ENCODE peak calls at places on chromosomes 2 and 18, in seven cellular contexts. X is heart right ventricle; U is GM23248; F is uterus; A is pancreas; H is right atrium auricular region; E is naive thymus-derived CD4-positive, alpha-beta T cell. Y is an unnamed sample. For H3K36me3, the result is how much of the 10 kb centered on the place peaks cover.

GRCh38 chr2:238139141-238139840 is 823 bp downstream of the KLHL30 start:
- DNase-seq in U (no peak), A (peak), F (no peak), E (no peak), X (no peak), H (no peak), Y (no peak)

GRCh38 chr2:215435809-215436704 is at the start of gene FN1:
- DNase-seq in A (peak), E (peak), F (peak), U (peak), X (peak), H (peak), Y (peak)

GRCh38 chr2:238850096-238850495 is 2.2 kb downstream of the TWIST2 start:
- DNase-seq in F (no peak), E (no peak), U (peak), A (no peak), X (no peak), H (no peak), Y (no peak)

GRCh38 chr2:21131861-21132260 is 8.1 kb downstream of the TDRD15 start:
- DNase-seq in A (no peak), X (no peak), E (no peak), H (no peak), F (no peak), U (no peak), Y (no peak)

GRCh38 chr18:23712445-23712844 is 23.2 kb downstream of the LAMA3 start:
- DNase-seq in X (no peak), U (no peak), H (no peak), F (no peak), E (peak), A (no peak), Y (no peak)

GRCh38 chr2:73269686-73270465 is 14.4 kb downstream of the FBXO41 start:
- DNase-seq in F (no peak), X (no peak), E (no peak), A (no peak), H (no peak), U (no peak), Y (no peak)

GRCh38 chr2:19158211-19158610 is 200.2 kb downstream of the OSR1 start:
- DNase-seq in H (no peak), A (no peak), X (no peak), F (no peak), E (no peak), U (peak), Y (no peak)

GRCh38 chr18:79744625-79745024 is 53.1 kb upstream of the KCNG2 start:
- DNase-seq in E (no peak), U (no peak), X (no peak), A (no peak), H (no peak), F (no peak), Y (no peak)

GRCh38 chr2:107932986-107933385 is 53.3 kb upstream of the SLC5A7 start:
- DNase-seq in U (peak), X (no peak), H (no peak), E (no peak), A (no peak), F (no peak), Y (no peak)

GRCh38 chr18:40249390-40250080 is 1705.5 kb upstream of the PIK3C3 start:
- DNase-seq in A (no peak), U (no peak), F (no peak), X (no peak), E (no peak), H (no peak), Y (no peak)

GRCh38 chr2:20223345-20224190 is 1.4 kb downstream of the SDC1 start:
- DNase-seq in A (peak), E (no peak), H (no peak), U (peak), X (no peak), F (no peak), Y (no peak)

GRCh38 chr18:78984941-78985784 is 5.5 kb downstream of the SALL3 start:
- DNase-seq in A (no peak), U (no peak), F (no peak), E (peak), H (no peak), X (no peak), Y (no peak)

GRCh38 chr2:53053958-53054357 is 713.6 kb upstream of the CHAC2 start:
- DNase-seq in X (no peak), A (no peak), U (peak), F (no peak), H (no peak), E (no peak), Y (no peak)

GRCh38 chr2:37796481-37796880 is 125.0 kb upstream of the CDC42EP3 start:
- DNase-seq in X (no peak), A (no peak), F (no peak), H (no peak), U (no peak), E (no peak), Y (no peak)

GRCh38 chr2:101420623-101421022 is 33.3 kb upstream of the CREG2 start:
- DNase-seq in U (peak), E (no peak), H (no peak), A (no peak), F (no peak), X (no peak), Y (no peak)

GRCh38 chr2:58731488-58731869 is 490.4 kb upstream of the FANCL start:
- DNase-seq in U (no peak), E (no peak), H (no peak), F (no peak), X (no peak), A (no peak), Y (no peak)

GRCh38 chr2:171044416-171044815 is 115.4 kb downstream of the GORASP2 start:
- DNase-seq in H (no peak), E (peak), U (no peak), A (no peak), X (no peak), F (no peak), Y (no peak)

GRCh38 chr2:45890819-45891218 is 239.3 kb downstream of the PRKCE start:
- DNase-seq in F (no peak), U (no peak), A (no peak), H (no peak), X (no peak), E (peak), Y (no peak)

GRCh38 chr2:135844285-135844985 is 7.5 kb upstream of the LCT start:
- DNase-seq in E (no peak), H (no peak), F (no peak), X (no peak), U (no peak), A (no peak), Y (no peak)

GRCh38 chr2:179455824-179456223 is 191.2 kb upstream of the SESTD1 start:
- DNase-seq in E (no peak), H (no peak), U (no peak), A (no peak), F (no peak), X (no peak), Y (no peak)

GRCh38 chr2:164335947-164336346 is 285.3 kb downstream of the GRB14 start:
- DNase-seq in U (no peak), H (no peak), F (no peak), X (no peak), E (no peak), A (no peak), Y (no peak)

GRCh38 chr18:22168360-22168921 is 948 bp upstream of the GATA6 start:
- DNase-seq in U (no peak), F (peak), H (no peak), E (no peak), A (peak), X (peak), Y (no peak)

GRCh38 chr2:202643012-202643858 is 8.5 kb downstream of the FAM117B start:
- DNase-seq in X (no peak), H (no peak), E (peak), A (no peak), U (no peak), F (no peak), Y (no peak)

GRCh38 chr2:200777275-200777674 is 34.4 kb upstream of the BZW1 start:
- DNase-seq in H (no peak), F (no peak), X (no peak), E (no peak), A (no peak), U (no peak), Y (no peak)

GRCh38 chr2:209368924-209369323 is 54.9 kb upstream of the MAP2 start:
- DNase-seq in E (no peak), H (peak), X (peak), F (no peak), U (peak), A (peak), Y (no peak)

GRCh38 chr2:68031546-68032160 is 31.2 kb downstream of the C1D start:
- DNase-seq in E (peak), H (no peak), F (no peak), A (no peak), U (peak), X (no peak), Y (no peak)

GRCh38 chr18:39173022-39173421 is 1607.4 kb upstream of the CELF4 start:
- DNase-seq in A (no peak), E (no peak), F (no peak), U (no peak), X (no peak), H (no peak), Y (no peak)

GRCh38 chr2:231037731-231038482 is 584 bp downstream of the C2orf72 start:
- DNase-seq in E (no peak), U (peak), A (peak), H (no peak), X (no peak), F (no peak), Y (no peak)

GRCh38 chr2:162245051-162245450 is 1.8 kb upstream of the FAP start:
- DNase-seq in X (no peak), H (no peak), E (no peak), U (peak), F (no peak), A (no peak), Y (no peak)

GRCh38 chr2:69914235-69915049 is 467 bp upstream of the MXD1 start:
- DNase-seq in F (peak), X (peak), U (peak), E (peak), A (peak), H (peak), Y (peak)

GRCh38 chr2:164538250-164538866 is 82.9 kb downstream of the GRB14 start:
- DNase-seq in U (peak), X (no peak), H (no peak), F (no peak), E (no peak), A (no peak), Y (no peak)

GRCh38 chr2:181678033-181678586 is 2.2 kb downstream of the NEUROD1 start:
- DNase-seq in F (no peak), E (peak), H (no peak), X (peak), A (peak), U (peak), Y (no peak)

GRCh38 chr18:43590182-43590903 is 313.1 kb upstream of the SYT4 start:
- DNase-seq in A (peak), X (no peak), F (no peak), E (no peak), U (peak), H (no peak), Y (no peak)

GRCh38 chr2:127609818-127610217 is 36.1 kb upstream of the GPR17 start:
- DNase-seq in F (no peak), A (no peak), H (no peak), U (no peak), X (no peak), E (no peak), Y (no peak)

GRCh38 chr2:178404380-178404767 is 46.6 kb downstream of the PRKRA start:
- DNase-seq in E (no peak), U (peak), X (no peak), A (no peak), F (no peak), H (no peak), Y (no peak)

GRCh38 chr2:9308186-9308955 is 101.8 kb downstream of the ASAP2 start:
- DNase-seq in H (no peak), E (no peak), U (peak), X (no peak), A (no peak), F (no peak), Y (no peak)

GRCh38 chr2:121634354-121635307 is 14.6 kb downstream of the CLASP1 start:
- DNase-seq in E (no peak), U (peak), H (no peak), F (no peak), A (no peak), X (no peak), Y (no peak)

GRCh38 chr2:104853926-104854506 is at the start of gene POU3F3:
- DNase-seq in X (peak), F (peak), H (no peak), U (peak), A (no peak), E (peak), Y (no peak)

GRCh38 chr2:226184940-226185575 is 614.6 kb downstream of the IRS1 start:
- DNase-seq in A (no peak), U (peak), X (peak), F (no peak), E (no peak), H (no peak), Y (no peak)

GRCh38 chr2:230327418-230328154 is 593 bp downstream of the SP140L start:
- DNase-seq in X (no peak), E (no peak), U (peak), H (no peak), F (no peak), A (no peak), Y (no peak)

DNA sequence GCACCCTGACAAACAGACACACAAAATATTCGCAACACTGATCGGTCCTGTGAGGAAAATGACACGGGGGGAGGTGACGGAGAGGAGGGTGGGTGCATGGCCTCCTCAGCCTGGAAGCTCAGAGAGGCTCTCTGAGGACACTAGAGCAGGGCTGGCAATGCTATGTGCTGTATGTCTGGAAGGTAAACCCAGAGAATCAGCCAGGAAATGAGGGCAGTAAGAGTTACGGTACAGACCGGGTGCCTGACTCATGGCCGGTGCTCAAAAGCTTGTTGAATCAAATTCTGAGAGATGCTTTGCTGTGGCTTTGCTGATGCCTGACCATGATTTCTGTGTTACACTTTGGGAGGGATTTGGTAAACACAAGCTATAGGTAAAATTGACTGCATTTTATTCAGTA is 81.9 kb downstream of the CCDC93 start:
- DNase-seq in E (no peak), A (no peak), X (no peak), U (no peak), F (no peak), H (no peak), Y (no peak)
- H3K36me3 ChIP-seq in E (under half), A (under half), X (half or more), U (under half), F (under half), H (half or more), Y (half or more)

GRCh38 chr2:232850039-232850438 is 20.0 kb upstream of the SNORC start:
- DNase-seq in A (no peak), E (no peak), F (no peak), X (no peak), U (no peak), H (no peak), Y (no peak)
- H3K36me3 ChIP-seq in A (under half), E (under half), F (under half), X (half or more), U (under half), H (half or more), Y (half or more)

DNA sequence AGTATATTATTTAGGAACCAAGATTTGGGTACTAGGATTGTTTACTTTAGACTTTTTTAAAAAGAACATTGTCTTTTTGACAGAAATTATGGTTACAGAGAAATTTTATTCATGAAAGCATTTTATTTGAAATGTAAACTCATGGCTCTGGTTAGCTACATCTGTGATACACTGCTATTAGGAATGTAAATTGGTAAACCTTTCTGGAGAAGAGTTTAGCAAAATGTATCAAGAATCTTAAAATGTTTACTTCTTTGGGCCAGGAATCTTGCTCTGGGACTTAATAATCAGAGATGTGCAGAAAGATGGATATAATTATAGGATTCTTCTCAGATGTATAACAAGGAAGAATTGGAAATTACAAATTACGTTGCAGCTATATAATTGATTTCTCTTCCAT is 19.7 kb downstream of the MAP3K20 start:
- DNase-seq in A (no peak), E (no peak), F (no peak), U (no peak), X (no peak), H (no peak), Y (no peak)
- H3K36me3 ChIP-seq in A (under half), E (under half), F (under half), U (under half), X (half or more), H (under half), Y (under half)

DNA sequence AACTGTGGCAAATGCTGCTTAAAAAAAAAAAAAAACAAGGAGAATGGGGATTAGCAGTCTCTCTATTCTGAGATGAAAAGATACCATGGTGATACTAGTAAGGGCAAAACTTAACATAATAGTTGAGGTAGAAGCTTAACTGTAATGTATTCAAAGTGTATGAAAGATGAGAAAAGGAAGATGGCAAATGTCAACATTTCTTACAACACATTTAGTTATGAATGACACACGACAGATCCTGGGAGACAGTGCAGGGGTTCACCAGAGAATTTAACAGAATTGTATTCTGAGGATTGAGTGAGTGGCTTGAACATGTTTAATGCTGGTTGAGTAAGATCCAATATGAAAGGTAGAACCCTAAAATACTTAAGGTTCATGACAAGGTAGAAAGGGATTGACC is 52.7 kb downstream of the CUL3 start:
- DNase-seq in U (no peak), A (no peak), X (no peak), F (no peak), H (no peak), E (no peak), Y (no peak)
- H3K36me3 ChIP-seq in U (under half), A (under half), X (under half), F (under half), H (under half), E (under half), Y (under half)

Y was measured in effector memory CD4-positive, alpha-beta T cell.